ENCODE peak calls at places on chromosomes 5 and 9, in ten cellular contexts. P is heart left ventricle, E is body of pancreas, C is ovary, H is tibial nerve, D is A549, G is H1, N is Peyer's patch, L is IMR-90, K is sigmoid colon. F is an unnamed sample.

GRCh38 chr5:153463806-153464205 is 26.7 kb upstream of the GRIA1 start:
- DNase-seq in P (no peak), E (no peak), C (no peak), H (no peak), D (no peak), G (no peak), N (no peak), L (peak), K (no peak), F (no peak)

GRCh38 chr5:95901676-95902646 is 59.7 kb downstream of the ELL2 start:
- DNase-seq in P (no peak), E (no peak), C (no peak), H (no peak), D (peak), G (no peak), N (no peak), L (peak), K (no peak), F (no peak)

GRCh38 chr9:70085241-70085640 is 41.6 kb downstream of the MAMDC2 start:
- DNase-seq in P (no peak), E (no peak), C (no peak), H (no peak), D (no peak), G (no peak), N (no peak), L (peak), K (no peak), F (no peak)

GRCh38 chr9:31908891-31909480 is 475.5 kb upstream of the ACO1 start:
- DNase-seq in P (no peak), E (no peak), C (no peak), H (no peak), D (no peak), G (no peak), N (no peak), L (no peak), K (no peak), F (no peak)

GRCh38 chr5:147628054-147628895 is 118.4 kb upstream of the DPYSL3 start:
- DNase-seq in P (no peak), E (peak), C (peak), H (peak), D (peak), G (peak), N (no peak), L (peak), K (no peak), F (peak)

GRCh38 chr5:104540448-104540847 is 977.9 kb upstream of the NUDT12 start:
- DNase-seq in P (no peak), E (peak), C (peak), H (no peak), D (no peak), G (no peak), N (no peak), L (peak), K (no peak), F (no peak)

GRCh38 chr5:5418764-5419163 is 3.7 kb upstream of the ICE1 start:
- DNase-seq in P (no peak), E (no peak), C (peak), H (no peak), D (no peak), G (no peak), N (no peak), L (no peak), K (no peak), F (no peak)

GRCh38 chr9:70044450-70045307 is 1.0 kb downstream of the MAMDC2 start:
- DNase-seq in P (no peak), E (no peak), C (peak), H (no peak), D (peak), G (peak), N (no peak), L (peak), K (peak), F (no peak)

GRCh38 chr9:33380390-33381094 is 21.8 kb downstream of the AQP7 start:
- DNase-seq in P (no peak), E (no peak), C (no peak), H (no peak), D (no peak), G (no peak), N (no peak), L (no peak), K (peak), F (no peak)

GRCh38 chr5:64273276-64273675 is 107.6 kb downstream of the RNF180 start:
- DNase-seq in P (no peak), E (no peak), C (no peak), H (no peak), D (no peak), G (no peak), N (no peak), L (peak), K (no peak), F (no peak)

GRCh38 chr9:31730398-31730797 is 654.0 kb upstream of the ACO1 start:
- DNase-seq in P (no peak), E (no peak), C (no peak), H (no peak), D (no peak), G (no peak), N (no peak), L (no peak), K (no peak), F (no peak)

GRCh38 chr5:157471709-157472108 is 11.7 kb downstream of the NIPAL4 start:
- DNase-seq in P (no peak), E (no peak), C (no peak), H (no peak), D (peak), G (no peak), N (no peak), L (peak), K (no peak), F (no peak)

GRCh38 chr5:137415231-137415681 is 83.9 kb downstream of the SPOCK1 start:
- DNase-seq in P (no peak), E (no peak), C (no peak), H (no peak), D (no peak), G (no peak), N (no peak), L (peak), K (no peak), F (no peak)

GRCh38 chr5:76473676-76474075 is 70.6 kb downstream of the IQGAP2 start:
- DNase-seq in P (no peak), E (no peak), C (no peak), H (no peak), D (no peak), G (no peak), N (no peak), L (no peak), K (no peak), F (no peak)

GRCh38 chr5:78887384-78888118 is 97.6 kb downstream of the ARSB start:
- DNase-seq in P (no peak), E (no peak), C (no peak), H (no peak), D (no peak), G (no peak), N (no peak), L (peak), K (no peak), F (no peak)

GRCh38 chr9:130770679-130771442 is 64.2 kb upstream of the ABL1 start:
- DNase-seq in P (no peak), E (no peak), C (no peak), H (no peak), D (peak), G (no peak), N (no peak), L (peak), K (no peak), F (no peak)

GRCh38 chr9:128790536-128790935 is 3.5 kb downstream of the TBC1D13 start:
- DNase-seq in P (no peak), E (no peak), C (no peak), H (no peak), D (no peak), G (no peak), N (no peak), L (no peak), K (no peak), F (no peak)

GRCh38 chr9:84819446-84819845 is 149.9 kb downstream of the NTRK2 start:
- DNase-seq in P (no peak), E (no peak), C (no peak), H (no peak), D (no peak), G (peak), N (no peak), L (no peak), K (no peak), F (no peak)

GRCh38 chr9:99307846-99308245 is 85.8 kb downstream of the SEC61B start:
- DNase-seq in P (no peak), E (no peak), C (no peak), H (no peak), D (no peak), G (no peak), N (no peak), L (no peak), K (no peak), F (no peak)

GRCh38 chr5:140882591-140882899 is 621 bp downstream of the PCDHA13 start:
- DNase-seq in P (no peak), E (peak), C (no peak), H (peak), D (peak), G (peak), N (no peak), L (no peak), K (no peak), F (no peak)

GRCh38 chr5:6269925-6270324 is 108.4 kb downstream of the MED10 start:
- DNase-seq in P (no peak), E (no peak), C (no peak), H (no peak), D (no peak), G (no peak), N (no peak), L (no peak), K (no peak), F (no peak)

GRCh38 chr5:59893436-59894227 is at the start of gene PDE4D:
- DNase-seq in P (peak), E (peak), C (no peak), H (peak), D (peak), G (peak), N (peak), L (peak), K (peak), F (no peak)

GRCh38 chr5:137933491-137933911 is 44.2 kb downstream of the PKD2L2 start:
- DNase-seq in P (no peak), E (no peak), C (no peak), H (no peak), D (no peak), G (no peak), N (no peak), L (peak), K (no peak), F (no peak)

GRCh38 chr5:131615953-131616352 is 19.1 kb downstream of the RAPGEF6 start:
- DNase-seq in P (no peak), E (no peak), C (no peak), H (no peak), D (no peak), G (no peak), N (no peak), L (no peak), K (no peak), F (no peak)

GRCh38 chr9:81125446-81126092 is 563.8 kb downstream of the TLE1 start:
- DNase-seq in P (no peak), E (no peak), C (no peak), H (no peak), D (peak), G (no peak), N (no peak), L (peak), K (no peak), F (no peak)

GRCh38 chr9:27496134-27496504 is 28.0 kb upstream of the IFNK start:
- DNase-seq in P (no peak), E (no peak), C (no peak), H (no peak), D (no peak), G (no peak), N (no peak), L (no peak), K (no peak), F (no peak)

GRCh38 chr5:151296478-151296830 is 7.1 kb downstream of the SLC36A3 start:
- DNase-seq in P (no peak), E (no peak), C (no peak), H (no peak), D (no peak), G (no peak), N (no peak), L (no peak), K (no peak), F (no peak)

GRCh38 chr9:111431684-111432083 is 52.5 kb downstream of the ECPAS start:
- DNase-seq in P (no peak), E (no peak), C (no peak), H (no peak), D (no peak), G (no peak), N (no peak), L (peak), K (no peak), F (no peak)

GRCh38 chr5:108681079-108681921 is 66.4 kb upstream of the FER start:
- DNase-seq in P (no peak), E (peak), C (no peak), H (peak), D (peak), G (no peak), N (no peak), L (peak), K (no peak), F (peak)

GRCh38 chr5:42840279-42840678 is 28.6 kb upstream of the SELENOP start:
- DNase-seq in P (peak), E (peak), C (peak), H (peak), D (no peak), G (no peak), N (no peak), L (peak), K (peak), F (peak)

GRCh38 chr5:113123563-113123962 is 147.0 kb downstream of the DCP2 start:
- DNase-seq in P (no peak), E (no peak), C (no peak), H (no peak), D (peak), G (no peak), N (no peak), L (no peak), K (no peak), F (no peak)

GRCh38 chr5:41095324-41096101 is 24.4 kb upstream of the MROH2B start:
- DNase-seq in P (no peak), E (no peak), C (no peak), H (no peak), D (no peak), G (no peak), N (no peak), L (no peak), K (no peak), F (no peak)

GRCh38 chr5:114361724-114362196 is at the start of gene KCNN2:
- DNase-seq in P (peak), E (peak), C (peak), H (peak), D (peak), G (no peak), N (peak), L (peak), K (peak), F (peak)

GRCh38 chr5:12636209-12636608 is 732.0 kb upstream of the CTNND2 start:
- DNase-seq in P (no peak), E (no peak), C (no peak), H (no peak), D (no peak), G (no peak), N (no peak), L (no peak), K (no peak), F (no peak)

GRCh38 chr5:116574682-116575634 is at the start of gene SEMA6A:
- DNase-seq in P (peak), E (peak), C (peak), H (peak), D (peak), G (peak), N (peak), L (peak), K (peak), F (peak)
- TF ChIP-seq POLR2A in P (peak), E (peak), C (peak), H (peak), D (no peak), G (peak), N (peak), L (no peak), K (peak), F (peak)

GRCh38 chr5:14869286-14870164 is 2.1 kb downstream of the ANKH start:
- DNase-seq in P (no peak), E (no peak), C (no peak), H (no peak), D (no peak), G (no peak), N (no peak), L (no peak), K (no peak), F (no peak)
- H3K4me3 ChIP-seq in P (peak), E (no peak), C (peak), H (no peak), D (no peak), G (no peak), N (peak), L (no peak), K (peak), F (peak)

GRCh38 chr9:5999443-6000104 is 15.8 kb downstream of the RANBP6 start:
- DNase-seq in P (no peak), E (no peak), C (no peak), H (no peak), D (no peak), G (no peak), N (no peak), L (no peak), K (no peak), F (no peak)

GRCh38 chr9:6000955-6001354 is 14.5 kb downstream of the RANBP6 start:
- DNase-seq in P (no peak), E (no peak), C (no peak), H (no peak), D (no peak), G (no peak), N (no peak), L (no peak), K (no peak), F (no peak)
- TF ChIP-seq POLR2A in P (no peak), E (no peak), C (no peak), H (no peak), D (no peak), G (no peak), N (no peak), L (no peak), K (no peak), F (no peak)

GRCh38 chr9:71446499-71447411 is 321.6 kb downstream of the CEMIP2 start:
- DNase-seq in P (peak), E (peak), C (no peak), H (peak), D (peak), G (peak), N (peak), L (peak), K (no peak), F (no peak)
- H3K4me3 ChIP-seq in P (peak), E (no peak), C (no peak), H (peak), D (peak), G (peak), N (peak), L (peak), K (peak), F (peak)

GRCh38 chr5:139696894-139697658 is 48.9 kb downstream of the CXXC5 start:
- DNase-seq in P (peak), E (peak), C (peak), H (peak), D (no peak), G (no peak), N (peak), L (peak), K (peak), F (no peak)
- TF ChIP-seq POLR2A in P (no peak), E (peak), C (no peak), H (peak), D (no peak), G (no peak), N (no peak), L (peak), K (peak), F (no peak)